ENCODE peak calls at places on chromosome 7, in ten cellular contexts. V is Peyer's patch, X is heart left ventricle, L is HCT116, E is GM12878, W is A549, D is lower leg skin, Y is uterus, J is ovary, R is suprapubic skin. H is an unnamed sample.

GRCh38 chr7:135877799-135878198 is 99.4 kb downstream of the MTPN start:
- DNase-seq in Y (no peak), D (peak), W (no peak), L (no peak), J (no peak), X (no peak), E (peak), R (no peak), V (no peak), H (no peak)

GRCh38 chr7:155454183-155455112 is 3.5 kb upstream of the EN2 start:
- DNase-seq in E (no peak), R (no peak), J (no peak), L (no peak), V (no peak), D (no peak), W (no peak), Y (no peak), X (no peak), H (no peak)

GRCh38 chr7:157309990-157310668 is 26.7 kb upstream of the DNAJB6 start:
- DNase-seq in L (peak), E (no peak), X (no peak), J (no peak), V (no peak), R (no peak), W (peak), D (no peak), Y (no peak), H (no peak)

GRCh38 chr7:84194484-84195260 is at the start of gene SEMA3A:
- DNase-seq in V (peak), Y (peak), X (no peak), W (peak), L (peak), E (no peak), D (peak), R (no peak), J (peak), H (no peak)

GRCh38 chr7:158740013-158740656 is 35.5 kb upstream of the NCAPG2 start:
- DNase-seq in E (no peak), V (no peak), W (no peak), L (no peak), J (peak), R (no peak), Y (no peak), D (no peak), X (no peak), H (no peak)

GRCh38 chr7:103991406-103991805 is 1.9 kb upstream of the RELN start:
- DNase-seq in X (no peak), L (no peak), W (no peak), Y (no peak), E (no peak), V (no peak), J (no peak), R (no peak), D (no peak), H (no peak)

GRCh38 chr7:18345641-18346234 is 149.8 kb upstream of the HDAC9 start:
- DNase-seq in V (no peak), R (no peak), J (peak), W (peak), L (peak), D (no peak), E (no peak), Y (peak), X (no peak), H (no peak)

GRCh38 chr7:94512735-94513564 is 3.3 kb downstream of the CASD1 start:
- DNase-seq in D (no peak), R (no peak), X (no peak), J (no peak), W (no peak), E (no peak), L (no peak), Y (no peak), V (no peak), H (no peak)

GRCh38 chr7:47092331-47092730 is 489.6 kb downstream of the TNS3 start:
- DNase-seq in V (no peak), R (no peak), X (no peak), W (no peak), E (no peak), Y (no peak), L (no peak), J (no peak), D (no peak), H (no peak)

GRCh38 chr7:32905175-32905662 is 13.7 kb upstream of the KBTBD2 start:
- DNase-seq in J (peak), W (no peak), V (no peak), Y (peak), D (no peak), E (no peak), L (peak), R (no peak), X (peak), H (no peak)

GRCh38 chr7:91285966-91286365 is 21.7 kb downstream of the FZD1 start:
- DNase-seq in W (no peak), R (no peak), J (no peak), X (no peak), D (no peak), L (no peak), Y (no peak), E (no peak), V (no peak), H (no peak)

GRCh38 chr7:70520604-70521003 is 611.3 kb upstream of the GALNT17 start:
- DNase-seq in W (peak), L (no peak), Y (no peak), D (no peak), R (no peak), E (no peak), J (no peak), V (no peak), X (no peak), H (no peak)

GRCh38 chr7:121304259-121304658 is 24.5 kb upstream of the WNT16 start:
- DNase-seq in J (no peak), V (no peak), R (no peak), E (no peak), D (no peak), X (no peak), L (no peak), W (no peak), Y (no peak), H (no peak)

GRCh38 chr7:68185641-68186040 is 1189.0 kb downstream of the TYW1 start:
- DNase-seq in E (no peak), V (no peak), J (no peak), W (no peak), R (no peak), L (no peak), X (no peak), Y (no peak), D (no peak), H (no peak)

GRCh38 chr7:75808106-75808505 is 5.5 kb downstream of the CCL24 start:
- DNase-seq in L (no peak), Y (no peak), R (no peak), W (no peak), V (no peak), D (no peak), X (no peak), E (no peak), J (no peak), H (no peak)

GRCh38 chr7:150940446-150941102 is 37.5 kb downstream of the KCNH2 start:
- DNase-seq in J (no peak), Y (no peak), E (no peak), W (no peak), D (no peak), L (no peak), V (no peak), X (no peak), R (peak), H (no peak)

GRCh38 chr7:84372712-84373111 is 178.1 kb upstream of the SEMA3A start:
- DNase-seq in W (no peak), V (no peak), E (no peak), R (no peak), X (no peak), D (no peak), J (no peak), L (no peak), Y (no peak), H (no peak)

GRCh38 chr7:70044064-70044463 is 445.8 kb downstream of the AUTS2 start:
- DNase-seq in Y (peak), J (no peak), E (no peak), W (no peak), R (no peak), L (no peak), D (no peak), V (no peak), X (no peak), H (no peak)

GRCh38 chr7:69450436-69450835 is 147.8 kb upstream of the AUTS2 start:
- DNase-seq in X (no peak), J (no peak), V (no peak), R (no peak), D (no peak), W (no peak), E (no peak), L (no peak), Y (no peak), H (no peak)

GRCh38 chr7:114922151-114922651 is 307 bp downstream of the MDFIC start:
- DNase-seq in L (no peak), R (no peak), D (no peak), W (peak), V (peak), E (no peak), X (peak), J (peak), Y (peak), H (peak)

GRCh38 chr7:29488203-29488970 is 75.2 kb upstream of the PRR15 start:
- DNase-seq in E (no peak), V (no peak), W (no peak), J (peak), D (no peak), X (no peak), R (no peak), L (no peak), Y (no peak), H (no peak)

GRCh38 chr7:32155712-32156111 is 85.5 kb upstream of the PDE1C start:
- DNase-seq in D (no peak), L (no peak), R (no peak), V (no peak), X (no peak), W (no peak), E (no peak), J (no peak), Y (no peak), H (no peak)

GRCh38 chr7:28077616-28078015 is 103.0 kb downstream of the JAZF1 start:
- DNase-seq in W (no peak), J (no peak), D (no peak), Y (no peak), L (no peak), V (no peak), R (no peak), X (no peak), E (no peak), H (no peak)

GRCh38 chr7:96598421-96598820 is 111.2 kb downstream of the SEM1 start:
- DNase-seq in X (no peak), V (no peak), E (no peak), L (no peak), J (no peak), Y (no peak), W (no peak), D (no peak), R (no peak), H (no peak)

GRCh38 chr7:156196649-156197048 is 384.4 kb upstream of the SHH start:
- DNase-seq in L (no peak), V (no peak), D (no peak), W (no peak), J (no peak), E (no peak), R (no peak), Y (no peak), X (no peak), H (no peak)

GRCh38 chr7:128914566-128915151 is 4.2 kb upstream of the KCP start:
- DNase-seq in Y (no peak), V (peak), E (no peak), L (no peak), X (no peak), J (no peak), R (no peak), D (no peak), W (no peak), H (no peak)

GRCh38 chr7:116583653-116584052 is 58.8 kb downstream of the CAV1 start:
- DNase-seq in L (no peak), W (no peak), R (no peak), J (no peak), X (no peak), E (peak), D (no peak), Y (no peak), V (no peak), H (no peak)

GRCh38 chr7:116582806-116583444 is 58.1 kb downstream of the CAV1 start:
- DNase-seq in V (no peak), Y (peak), R (no peak), D (no peak), J (peak), L (no peak), W (no peak), E (no peak), X (peak), H (peak)

GRCh38 chr7:116584721-116585120 is 59.9 kb downstream of the CAV1 start:
- DNase-seq in W (no peak), E (no peak), Y (no peak), R (no peak), L (no peak), X (no peak), V (no peak), J (no peak), D (no peak), H (no peak)

GRCh38 chr7:116579835-116580234 is 55.0 kb downstream of the CAV1 start:
- DNase-seq in E (no peak), L (no peak), W (no peak), D (no peak), V (no peak), J (no peak), R (no peak), Y (no peak), X (no peak), H (no peak)

DNA sequence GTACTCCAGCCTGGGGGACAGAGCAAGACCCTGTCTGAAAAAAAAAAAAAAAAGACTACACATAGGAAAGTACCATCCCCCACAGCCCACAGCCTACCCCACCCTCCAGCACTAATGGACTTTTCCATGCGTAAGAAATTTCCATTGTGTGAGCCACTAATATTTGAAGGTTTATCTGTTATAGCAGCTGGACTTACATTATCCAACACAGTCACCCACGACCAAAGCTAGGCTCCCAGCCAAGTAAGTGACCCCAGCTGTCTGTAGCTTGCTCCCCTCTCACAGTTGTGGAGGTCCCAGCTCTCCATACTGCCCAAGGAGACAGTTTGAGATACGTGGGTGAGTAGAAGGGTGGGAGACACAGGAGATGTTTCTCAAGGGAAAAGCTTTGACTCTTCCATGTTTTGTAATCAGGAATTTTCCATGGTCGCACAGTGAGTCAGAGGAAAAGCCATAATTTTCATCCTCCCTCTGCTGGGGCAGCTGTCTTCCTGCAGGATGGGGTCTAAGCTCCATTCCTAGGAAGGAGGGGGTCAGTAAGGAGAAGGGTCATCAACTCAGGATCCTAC is 57.4 kb downstream of the CAV1 start:
- DNase-seq in R (no peak), V (no peak), L (no peak), J (no peak), D (no peak), X (peak), E (no peak), Y (no peak), W (no peak), H (no peak)
- TF ChIP-seq CTCF in R (no peak), V (no peak), L (peak), J (no peak), D (no peak), X (peak), E (no peak), Y (no peak), W (no peak), H (peak)

DNA sequence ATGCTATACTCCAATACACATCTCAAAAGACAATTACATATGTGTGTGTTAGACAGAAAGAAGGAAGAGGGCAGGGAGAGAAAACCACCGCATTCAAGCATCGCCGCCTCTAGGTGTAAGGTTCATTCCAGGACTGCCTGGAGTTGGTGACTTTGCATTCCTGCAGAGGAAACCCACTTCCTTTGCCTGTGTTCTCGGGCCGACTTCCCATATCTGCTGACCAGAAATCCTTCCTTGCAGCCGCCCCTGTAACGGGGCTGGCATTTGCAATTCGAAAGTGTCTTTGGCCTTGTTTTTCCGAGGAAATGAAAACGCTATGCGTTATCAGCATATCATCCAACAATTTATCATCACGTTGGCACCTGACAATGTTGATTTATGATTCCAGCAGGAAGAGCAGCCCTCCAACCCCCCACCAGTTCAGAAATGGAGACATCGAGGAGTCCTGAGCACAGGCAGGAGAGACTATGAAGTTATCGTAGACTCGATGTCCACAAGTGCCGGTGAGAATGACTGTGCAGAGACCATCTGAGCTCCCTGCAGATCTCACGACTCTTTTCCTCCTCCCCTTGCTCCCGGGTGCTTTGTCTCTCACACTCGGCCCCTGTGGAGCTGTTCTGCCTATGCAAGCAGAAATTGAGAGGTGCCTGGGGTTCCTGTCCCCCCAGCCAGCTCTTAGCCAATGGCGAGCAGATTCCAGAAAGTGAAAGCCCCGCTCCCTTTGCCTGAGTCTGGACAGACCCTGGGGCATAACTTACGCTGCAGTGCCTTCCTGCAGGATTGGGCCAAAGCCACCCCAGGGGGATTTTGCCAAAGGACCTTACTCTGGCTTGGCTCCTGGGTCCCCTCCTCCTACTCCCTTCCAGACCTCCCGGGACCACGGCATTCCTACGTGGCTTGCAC is 68.9 kb upstream of the FOXK1 start:
- DNase-seq in Y (no peak), V (no peak), D (no peak), X (peak), J (no peak), R (no peak), L (no peak), E (no peak), W (no peak), H (no peak)
- H3K4me3 ChIP-seq in Y (peak), V (no peak), D (no peak), X (peak), J (peak), R (peak), L (no peak), E (peak), W (no peak), H (peak)

GRCh38 chr7:2403014-2403717 is at the start of gene CHST12:
- DNase-seq in L (peak), X (peak), E (peak), V (peak), D (peak), Y (peak), W (peak), R (peak), J (peak), H (peak)
- TF ChIP-seq POLR2A in L (no peak), X (peak), E (peak), V (peak), D (no peak), Y (peak), W (peak), R (no peak), J (no peak), H (peak)

GRCh38 chr7:88759216-88759955 is at the start of gene ZNF804B:
- DNase-seq in J (no peak), W (no peak), E (no peak), L (no peak), D (no peak), V (no peak), R (peak), X (peak), Y (no peak), H (no peak)
- TF ChIP-seq CTCF in J (no peak), W (no peak), E (no peak), L (no peak), D (no peak), V (no peak), R (no peak), X (no peak), Y (no peak), H (no peak)

GRCh38 chr7:6398943-6399342 is 48.8 kb downstream of the DAGLB start:
- DNase-seq in W (no peak), V (no peak), E (no peak), X (peak), D (no peak), J (no peak), L (no peak), Y (no peak), R (no peak), H (no peak)
- H3K4me3 ChIP-seq in W (no peak), V (no peak), E (no peak), X (peak), D (no peak), J (no peak), L (no peak), Y (no peak), R (peak), H (no peak)

DNA sequence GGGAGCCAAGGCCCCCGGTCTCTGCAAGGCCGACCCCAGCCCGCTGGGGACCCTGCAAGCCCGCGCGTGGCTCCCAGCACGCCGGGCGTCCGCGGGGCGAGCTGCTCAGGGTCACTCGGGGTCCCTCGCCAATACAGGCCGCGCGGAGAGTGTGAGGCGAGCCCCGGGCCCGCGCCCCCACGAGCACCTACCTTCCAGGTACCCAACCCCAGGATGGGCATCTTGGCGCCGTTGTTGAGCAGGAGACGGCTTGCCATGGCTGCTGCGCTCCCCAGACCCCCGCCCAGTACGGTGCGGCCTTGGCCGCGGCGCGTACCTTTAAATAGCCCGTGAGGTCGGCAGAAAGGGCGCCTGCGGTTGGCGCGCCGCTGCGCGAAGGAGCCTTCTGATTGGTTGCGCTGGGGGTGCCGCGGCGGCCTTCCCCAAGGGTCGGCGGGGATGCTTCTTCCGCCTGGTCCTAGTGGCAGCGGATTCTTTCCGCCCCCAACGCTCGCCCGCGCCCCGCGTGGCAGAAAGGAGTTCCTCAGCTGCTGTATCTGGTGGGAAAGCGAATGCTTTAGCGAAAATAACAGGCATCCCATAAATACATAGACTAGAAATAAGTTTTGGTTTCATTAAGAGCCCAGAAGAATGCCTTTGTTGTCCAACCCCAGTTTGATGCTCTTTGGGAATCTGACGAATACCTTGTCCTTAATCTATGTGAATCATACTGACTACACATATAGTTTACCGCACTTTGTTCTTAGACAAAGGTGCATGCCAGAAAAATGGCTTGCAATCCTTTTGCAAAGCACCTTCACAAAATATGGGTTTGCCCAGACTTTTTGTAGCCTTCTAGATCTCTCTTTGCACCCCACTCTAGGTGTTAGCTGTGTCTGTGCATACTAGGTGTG is at the start of gene AKR1B1:
- DNase-seq in R (peak), L (peak), D (peak), V (peak), Y (peak), E (peak), W (peak), J (peak), X (peak), H (peak)
- TF ChIP-seq POLR2A in R (no peak), L (no peak), D (no peak), V (peak), Y (peak), E (peak), W (peak), J (peak), X (peak), H (peak)

GRCh38 chr7:772861-773621 is 46.0 kb upstream of the PRKAR1B start:
- DNase-seq in W (no peak), R (no peak), E (no peak), L (no peak), V (no peak), D (no peak), J (no peak), X (no peak), Y (no peak), H (no peak)
- TF ChIP-seq CTCF in W (no peak), R (no peak), E (no peak), L (no peak), V (no peak), D (no peak), J (no peak), X (no peak), Y (no peak), H (no peak)

DNA sequence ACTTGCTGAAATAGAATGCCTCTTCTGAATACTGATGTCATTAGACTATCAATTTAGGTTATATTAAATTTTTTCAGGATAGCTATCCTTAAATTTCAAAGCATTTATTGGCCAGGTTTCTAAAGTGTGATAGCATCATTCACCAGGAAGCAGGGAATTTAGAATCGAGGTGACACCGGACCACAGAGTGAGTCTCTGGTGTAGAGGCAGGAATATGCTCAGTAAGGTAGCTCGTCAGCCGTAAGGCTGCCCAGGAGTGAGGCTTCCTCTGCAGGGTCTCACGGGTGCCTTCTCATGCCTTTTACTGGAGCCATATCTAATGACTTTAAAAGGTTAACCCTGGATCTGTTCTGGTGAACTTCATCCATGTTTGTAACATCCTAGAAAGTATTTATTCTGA is 170.8 kb upstream of the KLF14 start:
- DNase-seq in D (no peak), X (no peak), E (no peak), L (no peak), R (no peak), W (no peak), J (no peak), Y (no peak), V (no peak), H (no peak)
- H3K4me3 ChIP-seq in D (no peak), X (no peak), E (no peak), L (no peak), R (no peak), W (peak), J (no peak), Y (no peak), V (no peak), H (no peak)

H was measured in gastrocnemius medialis.